ENCODE peak calls at places on chromosomes 12 and 14, in ten cellular contexts. S is breast epithelium, F is ovary, M is glutamatergic neuron, P is AG09309, X is foreskin fibroblast, I is WERI-Rb-1, Q is SK-N-SH, N is dorsolateral prefrontal cortex, H is fibroblast of pulmonary artery. R is an unnamed sample.

GRCh38 chr12:42234970-42235369 is 3.1 kb downstream of the YAF2 start:
- DNase-seq in S (no peak), F (no peak), M (no peak), P (no peak), X (peak), I (no peak), Q (no peak), N (no peak), H (no peak), R (no peak)

GRCh38 chr12:105041186-105041585 is 43.1 kb downstream of the ALDH1L2 start:
- DNase-seq in S (no peak), F (no peak), M (no peak), P (no peak), X (no peak), I (no peak), Q (no peak), N (no peak), H (no peak), R (no peak)

GRCh38 chr12:88737838-88738472 is 157.7 kb upstream of the KITLG start:
- DNase-seq in S (no peak), F (no peak), M (no peak), P (no peak), X (no peak), I (no peak), Q (no peak), N (no peak), H (no peak), R (peak)

GRCh38 chr12:53798575-53798974 is 46.8 kb upstream of the CISTR start:
- DNase-seq in S (no peak), F (no peak), M (no peak), P (no peak), X (peak), I (no peak), Q (no peak), N (peak), H (peak), R (no peak)

GRCh38 chr12:83945871-83946270 is 966.7 kb downstream of the SLC6A15 start:
- DNase-seq in S (no peak), F (no peak), M (no peak), P (peak), X (peak), I (no peak), Q (no peak), N (no peak), H (peak), R (no peak)

GRCh38 chr12:108815875-108816594 is 41.3 kb downstream of the SSH1 start:
- DNase-seq in S (no peak), F (no peak), M (no peak), P (no peak), X (peak), I (no peak), Q (no peak), N (no peak), H (peak), R (no peak)

GRCh38 chr14:76343386-76343785 is 32.6 kb upstream of the ESRRB start:
- DNase-seq in S (no peak), F (no peak), M (no peak), P (no peak), X (no peak), I (no peak), Q (no peak), N (no peak), H (no peak), R (no peak)

GRCh38 chr12:104121001-104121400 is 17.0 kb downstream of the NFYB start:
- DNase-seq in S (no peak), F (no peak), M (no peak), P (peak), X (peak), I (no peak), Q (no peak), N (no peak), H (peak), R (no peak)

GRCh38 chr12:123607756-123608155 is 5.9 kb downstream of the DDX55 start:
- DNase-seq in S (no peak), F (no peak), M (no peak), P (no peak), X (no peak), I (no peak), Q (no peak), N (no peak), H (no peak), R (no peak)

GRCh38 chr12:12626471-12626870 is 14.8 kb downstream of the CREBL2 start:
- DNase-seq in S (no peak), F (no peak), M (no peak), P (no peak), X (peak), I (no peak), Q (no peak), N (no peak), H (no peak), R (no peak)

GRCh38 chr12:109761631-109761950 is 48.0 kb downstream of the FAM222A start:
- DNase-seq in S (peak), F (peak), M (no peak), P (no peak), X (no peak), I (no peak), Q (peak), N (peak), H (no peak), R (no peak)

GRCh38 chr12:105107176-105107496 is 395 bp upstream of the WASHC4 start:
- DNase-seq in S (no peak), F (no peak), M (no peak), P (no peak), X (peak), I (no peak), Q (peak), N (no peak), H (peak), R (no peak)

DNA sequence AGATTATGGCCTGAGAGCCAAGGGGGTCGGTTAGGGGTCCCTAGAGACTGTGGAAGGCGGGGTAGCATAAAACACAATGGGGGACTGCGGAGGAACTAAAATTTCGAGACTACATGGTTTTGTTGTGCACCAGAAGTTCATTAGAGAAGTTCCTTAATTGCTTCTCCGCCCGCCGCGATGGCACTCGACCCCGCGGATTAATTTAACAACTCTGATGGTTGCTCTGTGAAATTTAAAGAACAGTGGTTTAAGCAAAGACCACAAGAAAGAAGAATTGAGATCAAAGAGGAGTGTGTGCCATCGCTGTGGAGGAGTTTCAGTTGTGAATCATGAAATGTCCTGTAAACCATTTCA is 1.4 kb upstream of the CCDC88C start:
- DNase-seq in S (no peak), F (no peak), M (no peak), P (no peak), X (no peak), I (no peak), Q (no peak), N (no peak), H (no peak), R (no peak)
- TF ChIP-seq CTCF in S (no peak), F (no peak), M (peak), P (no peak), X (no peak), I (no peak), Q (no peak), N (peak), H (no peak), R (no peak)

DNA sequence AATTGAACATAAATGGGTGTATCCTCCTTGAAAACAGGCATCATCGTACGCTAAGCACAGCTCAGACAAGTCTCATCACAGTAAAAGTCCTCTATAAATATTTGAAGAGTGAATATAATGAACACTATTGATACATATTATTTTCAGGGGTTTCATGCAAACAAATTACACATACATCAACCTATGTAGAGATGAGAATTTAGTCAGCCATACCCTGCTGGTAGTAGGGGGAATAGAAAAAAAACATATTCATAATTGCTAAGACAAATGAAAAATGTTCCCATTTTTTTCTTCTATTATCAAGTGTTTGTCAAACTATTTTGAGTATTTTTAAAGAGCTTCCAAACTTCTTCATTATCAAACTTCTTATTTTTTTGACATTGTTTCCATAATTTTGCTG is 205.6 kb upstream of the SOX5 start:
- DNase-seq in S (no peak), F (no peak), M (no peak), P (no peak), X (no peak), I (no peak), Q (no peak), N (no peak), H (no peak), R (no peak)
- TF ChIP-seq CTCF in S (no peak), F (no peak), M (peak), P (no peak), X (no peak), I (no peak), Q (no peak), N (no peak), H (no peak), R (no peak)

DNA sequence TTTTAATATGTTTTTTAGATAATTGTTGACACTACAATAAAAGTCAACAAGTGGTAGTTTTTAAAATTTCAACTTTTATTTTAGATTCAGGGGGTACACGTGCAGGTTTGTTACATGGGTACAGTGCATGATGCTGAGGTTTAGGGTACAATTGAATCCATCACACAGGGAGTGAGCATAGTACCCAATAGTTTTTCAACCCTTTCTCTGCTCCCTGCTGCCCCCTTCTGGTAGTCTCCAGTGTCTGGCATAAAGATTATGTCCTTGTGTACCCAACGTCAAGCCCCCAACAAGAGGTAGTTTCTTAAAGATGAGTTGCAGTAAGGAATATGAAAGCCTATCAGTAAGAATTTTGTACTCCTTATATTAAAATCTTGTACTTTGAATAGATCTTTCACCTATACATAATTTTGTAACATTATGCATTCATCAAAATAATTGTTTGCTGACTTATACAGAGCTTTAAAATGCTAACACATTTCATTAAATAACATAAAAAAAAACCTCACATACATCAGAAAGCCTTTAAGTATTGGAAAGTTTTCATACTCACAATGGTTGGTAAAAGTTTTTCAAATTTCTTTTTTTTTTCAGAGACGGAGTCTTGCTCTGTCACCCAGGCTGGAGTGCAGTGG is 5.4 kb upstream of the RALGAPA1 start:
- DNase-seq in S (no peak), F (no peak), M (peak), P (no peak), X (peak), I (peak), Q (peak), N (peak), H (peak), R (no peak)
- TF ChIP-seq CTCF in S (no peak), F (no peak), M (peak), P (peak), X (peak), I (peak), Q (peak), N (peak), H (peak), R (peak)

GRCh38 chr12:112939761-112940357 is 1.6 kb downstream of the OAS3 start:
- DNase-seq in S (no peak), F (no peak), M (no peak), P (no peak), X (no peak), I (no peak), Q (peak), N (no peak), H (no peak), R (no peak)

GRCh38 chr12:112938751-112939150 is 477 bp downstream of the OAS3 start:
- DNase-seq in S (no peak), F (no peak), M (no peak), P (no peak), X (peak), I (no peak), Q (no peak), N (no peak), H (no peak), R (no peak)

GRCh38 chr12:112936927-112937326 is 1.3 kb upstream of the OAS3 start:
- DNase-seq in S (no peak), F (no peak), M (no peak), P (no peak), X (no peak), I (no peak), Q (no peak), N (no peak), H (no peak), R (no peak)

GRCh38 chr12:112936264-112936663 is 2.0 kb upstream of the OAS3 start:
- DNase-seq in S (no peak), F (no peak), M (no peak), P (no peak), X (no peak), I (no peak), Q (no peak), N (no peak), H (no peak), R (no peak)

DNA sequence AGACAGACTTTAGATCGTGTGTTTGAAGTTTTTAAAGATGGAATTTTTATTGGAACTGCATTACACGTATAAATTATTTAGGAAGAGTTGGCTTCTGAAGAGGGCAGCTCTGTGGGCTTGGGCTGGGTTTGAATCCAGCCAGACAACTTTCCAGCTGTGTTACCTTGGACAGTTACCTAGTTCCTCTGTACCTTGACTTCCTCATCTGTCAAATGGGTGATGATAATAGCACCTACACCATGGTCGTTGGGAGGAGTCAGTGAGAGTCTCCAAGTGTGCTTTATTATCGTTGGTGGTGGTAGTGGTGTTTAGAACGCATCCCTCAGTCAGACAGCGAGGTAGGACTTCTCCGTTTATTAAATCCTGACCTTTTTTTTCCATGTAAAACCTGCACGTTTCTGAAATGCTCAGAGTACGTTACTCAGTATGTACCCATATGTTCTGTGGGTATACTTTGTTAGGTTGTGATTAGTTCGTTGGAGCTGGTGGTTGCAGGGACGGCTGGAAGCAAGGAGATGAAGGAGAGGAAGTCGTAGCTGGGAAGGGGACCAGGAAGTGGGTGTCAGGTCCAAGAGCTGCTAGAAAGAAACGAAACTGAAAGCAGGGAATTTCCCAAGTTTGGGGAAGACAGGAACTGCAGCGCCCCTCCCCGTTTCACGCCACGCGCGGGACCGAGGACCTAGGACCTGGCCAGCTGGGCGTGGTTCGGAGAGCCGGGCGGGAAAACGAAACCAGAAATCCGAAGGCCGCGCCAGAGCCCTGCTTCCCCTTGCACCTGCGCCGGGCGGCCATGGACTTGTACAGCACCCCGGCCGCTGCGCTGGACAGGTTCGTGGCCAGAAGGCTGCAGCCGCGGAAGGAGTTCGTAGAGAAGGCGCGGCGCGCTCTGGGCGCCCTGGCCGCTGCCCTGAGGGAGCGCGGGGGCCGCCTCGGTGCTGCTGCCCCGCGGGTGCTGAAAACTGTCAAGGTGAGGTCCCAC is at the start of gene OAS3:
- DNase-seq in S (peak), F (peak), M (peak), P (peak), X (peak), I (peak), Q (peak), N (peak), H (peak), R (no peak)
- TF ChIP-seq CTCF in S (no peak), F (no peak), M (no peak), P (no peak), X (no peak), I (no peak), Q (no peak), N (no peak), H (no peak), R (no peak)

DNA sequence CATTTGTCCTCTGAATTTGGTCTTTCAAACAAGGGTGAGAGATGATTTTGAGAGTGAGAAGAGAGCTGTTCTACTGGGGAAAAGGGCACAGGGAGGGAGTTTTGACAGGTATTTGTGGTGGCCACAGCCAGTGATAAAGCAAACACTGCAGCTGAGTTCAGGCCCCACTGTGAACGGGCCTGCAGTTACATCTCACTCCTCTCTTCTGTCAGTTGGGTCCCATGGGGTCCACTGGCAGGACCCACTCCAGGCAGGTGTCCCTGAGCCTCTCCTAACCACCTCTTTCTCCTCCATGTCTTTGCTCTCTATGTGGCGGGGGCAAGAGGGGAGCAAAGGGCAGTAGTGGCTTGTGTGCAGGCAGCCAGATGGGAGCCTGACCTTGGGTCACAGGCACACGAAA is 294.8 kb downstream of the APAF1 start:
- DNase-seq in S (no peak), F (no peak), M (no peak), P (no peak), X (no peak), I (no peak), Q (no peak), N (no peak), H (no peak), R (no peak)
- TF ChIP-seq CTCF in S (no peak), F (no peak), M (no peak), P (no peak), X (no peak), I (no peak), Q (no peak), N (no peak), H (no peak), R (no peak)

GRCh38 chr14:68486809-68487208 is 306.1 kb downstream of the ZFP36L1 start:
- DNase-seq in S (no peak), F (no peak), M (no peak), P (no peak), X (no peak), I (no peak), Q (no peak), N (no peak), H (no peak), R (no peak)

GRCh38 chr14:68491793-68492192 is 301.1 kb downstream of the ZFP36L1 start:
- DNase-seq in S (no peak), F (no peak), M (no peak), P (no peak), X (no peak), I (no peak), Q (no peak), N (no peak), H (no peak), R (no peak)

GRCh38 chr14:68486033-68486732 is 306.7 kb downstream of the ZFP36L1 start:
- DNase-seq in S (no peak), F (no peak), M (no peak), P (no peak), X (no peak), I (no peak), Q (no peak), N (no peak), H (no peak), R (no peak)

GRCh38 chr14:68492889-68493288 is 300.0 kb downstream of the ZFP36L1 start:
- DNase-seq in S (no peak), F (no peak), M (no peak), P (no peak), X (no peak), I (no peak), Q (no peak), N (no peak), H (no peak), R (no peak)

DNA sequence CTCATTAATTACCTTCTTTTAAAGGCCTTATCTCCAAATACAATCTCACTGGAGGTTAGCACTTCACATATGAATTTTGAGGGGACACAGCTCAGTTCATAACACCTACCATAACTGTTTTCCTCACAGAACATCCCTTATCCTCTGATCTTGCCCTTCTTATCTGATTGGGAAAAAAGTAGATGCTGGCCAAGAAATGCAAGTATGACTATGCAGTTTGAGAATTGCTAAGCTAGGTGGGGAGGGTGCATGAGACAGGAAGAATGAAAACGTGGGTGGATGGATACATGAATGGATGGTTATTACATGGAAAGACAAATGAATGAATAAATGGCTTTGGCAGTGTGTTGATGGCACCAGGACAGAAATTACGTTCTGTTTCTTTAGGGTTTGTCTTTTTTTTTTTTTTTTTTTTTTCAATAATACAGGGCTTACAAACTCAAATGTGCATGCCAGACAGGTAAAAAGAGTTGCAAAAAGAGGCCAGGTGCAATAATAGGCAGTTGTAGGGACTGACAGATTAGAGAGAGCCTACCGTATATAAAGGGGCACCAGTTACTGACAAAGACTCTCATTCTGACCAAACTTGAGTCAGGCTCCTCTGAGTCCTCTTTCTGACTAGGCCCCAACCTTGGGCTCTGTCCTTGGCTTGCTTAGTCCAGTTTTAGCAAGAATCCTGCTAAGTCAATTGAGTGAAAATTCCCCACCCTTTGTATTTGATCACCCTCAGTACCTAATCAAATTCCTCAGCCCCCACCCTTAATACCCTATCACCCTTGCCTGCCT is 304.9 kb downstream of the ZFP36L1 start:
- DNase-seq in S (no peak), F (no peak), M (no peak), P (no peak), X (peak), I (no peak), Q (no peak), N (no peak), H (no peak), R (no peak)
- TF ChIP-seq CTCF in S (no peak), F (no peak), M (no peak), P (no peak), X (no peak), I (no peak), Q (no peak), N (no peak), H (no peak), R (no peak)